ENCODE peak calls at places on chromosomes 12 and 14, in ten cellular contexts. P is SIG-M5; R is SW480; I is pulmonary artery endothelial cell; J is H9; X is cardiac muscle cell; C is left cardiac atrium; W is NCI-H1048; F is fibroblast of the aortic adventitia; Z is CD4-positive, alpha-beta T cell. U is an unnamed sample.

GRCh38 chr12:90729741-90730140 is 225.2 kb downstream of the CCER1 start:
- DNase-seq in P (no peak), R (no peak), I (no peak), J (no peak), X (peak), C (no peak), W (no peak), F (peak), Z (no peak), U (peak)

GRCh38 chr12:6778212-6778570 is 5.9 kb downstream of the LAG3 start:
- DNase-seq in P (no peak), R (no peak), I (no peak), J (peak), X (peak), C (no peak), W (no peak), F (peak), Z (no peak), U (no peak)

GRCh38 chr12:105083551-105084105 is 630 bp downstream of the ALDH1L2 start:
- DNase-seq in P (peak), R (no peak), I (no peak), J (peak), X (peak), C (peak), W (no peak), F (peak), Z (no peak), U (peak)

GRCh38 chr12:131793623-131794022 is 34.6 kb upstream of the MMP17 start:
- DNase-seq in P (no peak), R (no peak), I (no peak), J (no peak), X (peak), C (no peak), W (no peak), F (no peak), Z (no peak), U (peak)

GRCh38 chr14:39593339-39593738 is 161.1 kb upstream of the FBXO33 start:
- DNase-seq in P (no peak), R (no peak), I (no peak), J (no peak), X (no peak), C (no peak), W (no peak), F (no peak), Z (no peak), U (no peak)

GRCh38 chr12:13896063-13896626 is 85.3 kb downstream of the GRIN2B start:
- DNase-seq in P (no peak), R (no peak), I (no peak), J (no peak), X (no peak), C (no peak), W (no peak), F (no peak), Z (no peak), U (no peak)

GRCh38 chr12:119870462-119870861 is 6.7 kb downstream of the CIT start:
- DNase-seq in P (no peak), R (no peak), I (no peak), J (no peak), X (peak), C (no peak), W (no peak), F (peak), Z (no peak), U (no peak)

GRCh38 chr14:91388551-91388975 is 29.1 kb downstream of the CCDC88C start:
- DNase-seq in P (no peak), R (no peak), I (no peak), J (no peak), X (no peak), C (no peak), W (no peak), F (no peak), Z (peak), U (no peak)

GRCh38 chr14:55843718-55844403 is 263.9 kb downstream of the KTN1 start:
- DNase-seq in P (no peak), R (no peak), I (no peak), J (no peak), X (no peak), C (no peak), W (no peak), F (peak), Z (no peak), U (no peak)

GRCh38 chr14:32087173-32087861 is 10.2 kb downstream of the ARHGAP5 start:
- DNase-seq in P (no peak), R (peak), I (no peak), J (no peak), X (peak), C (no peak), W (no peak), F (peak), Z (no peak), U (peak)

GRCh38 chr12:46217686-46218508 is 50.9 kb downstream of the SLC38A1 start:
- DNase-seq in P (peak), R (no peak), I (no peak), J (no peak), X (no peak), C (no peak), W (no peak), F (no peak), Z (peak), U (no peak)

GRCh38 chr12:18454330-18454729 is 193.0 kb downstream of the PIK3C2G start:
- DNase-seq in P (no peak), R (no peak), I (no peak), J (no peak), X (no peak), C (no peak), W (no peak), F (no peak), Z (no peak), U (no peak)

GRCh38 chr14:56061051-56061450 is 57.2 kb upstream of the PELI2 start:
- DNase-seq in P (no peak), R (no peak), I (no peak), J (no peak), X (no peak), C (no peak), W (no peak), F (no peak), Z (no peak), U (no peak)

GRCh38 chr14:56794088-56794556 is 16.2 kb downstream of the OTX2 start:
- DNase-seq in P (no peak), R (no peak), I (no peak), J (peak), X (no peak), C (no peak), W (no peak), F (no peak), Z (no peak), U (no peak)

GRCh38 chr12:94269316-94269999 is 121.1 kb downstream of the PLXNC1 start:
- DNase-seq in P (no peak), R (no peak), I (no peak), J (no peak), X (no peak), C (no peak), W (no peak), F (no peak), Z (no peak), U (no peak)

GRCh38 chr14:53472306-53472705 is 319.2 kb upstream of the DDHD1 start:
- DNase-seq in P (no peak), R (no peak), I (no peak), J (no peak), X (no peak), C (no peak), W (no peak), F (no peak), Z (no peak), U (no peak)

GRCh38 chr14:80390911-80391310 is 179.6 kb upstream of the DIO2 start:
- DNase-seq in P (no peak), R (no peak), I (no peak), J (no peak), X (peak), C (no peak), W (no peak), F (peak), Z (no peak), U (peak)

GRCh38 chr12:6451348-6452244 is at the start of gene TAPBPL:
- DNase-seq in P (no peak), R (peak), I (peak), J (peak), X (peak), C (peak), W (peak), F (peak), Z (peak), U (peak)

GRCh38 chr12:77010637-77011548 is 54.5 kb downstream of the E2F7 start:
- DNase-seq in P (no peak), R (peak), I (peak), J (peak), X (peak), C (peak), W (peak), F (peak), Z (peak), U (peak)

GRCh38 chr14:54568821-54569591 is 2.1 kb downstream of the SAMD4A start:
- DNase-seq in P (no peak), R (no peak), I (no peak), J (no peak), X (peak), C (peak), W (no peak), F (peak), Z (no peak), U (no peak)

GRCh38 chr14:104602315-104602932 is 2.1 kb downstream of the TMEM179 start:
- DNase-seq in P (no peak), R (no peak), I (no peak), J (no peak), X (no peak), C (no peak), W (no peak), F (no peak), Z (no peak), U (no peak)

GRCh38 chr12:106189341-106189740 is 50.6 kb upstream of the NUAK1 start:
- DNase-seq in P (no peak), R (no peak), I (no peak), J (no peak), X (no peak), C (no peak), W (no peak), F (no peak), Z (no peak), U (no peak)

U was measured in trophoblast cell.